ENCODE peak calls at places on chromosomes 12 and 14, in six cellular contexts. One of them, this sample, is unnamed.

GRCh38 chr12:96048392-96048969 is 13.1 kb upstream of the LTA4H start:
- DNase-seq in HCT116: no peak
- DNase-seq in MM.1S: no peak
- DNase-seq in GM23248: no peak
- DNase-seq in neural progenitor cell: no peak
- DNase-seq in SK-N-SH: no peak
- DNase-seq in this sample: peak; percentile 91

GRCh38 chr12:56286044-56286830 is 13.9 kb downstream of the CS start:
- DNase-seq in neural progenitor cell: no peak
- DNase-seq in SK-N-SH: no peak
- DNase-seq in MM.1S: no peak
- DNase-seq in HCT116: no peak
- DNase-seq in GM23248: no peak
- DNase-seq in this sample: no peak

GRCh38 chr14:67127174-67127573 is 62.1 kb upstream of the GARIN2 start:
- DNase-seq in MM.1S: no peak
- DNase-seq in neural progenitor cell: no peak
- DNase-seq in SK-N-SH: no peak
- DNase-seq in GM23248: no peak
- DNase-seq in HCT116: no peak
- DNase-seq in this sample: no peak

GRCh38 chr12:108214486-108214885 is 85.4 kb downstream of the WSCD2 start:
- DNase-seq in SK-N-SH: no peak
- DNase-seq in HCT116: no peak
- DNase-seq in GM23248: peak; percentile 58
- DNase-seq in neural progenitor cell: peak; percentile 86
- DNase-seq in MM.1S: peak; percentile 45
- DNase-seq in this sample: peak; percentile 37

GRCh38 chr12:1879633-1880032 is 38.8 kb downstream of the CACNA2D4 start:
- DNase-seq in neural progenitor cell: no peak
- DNase-seq in GM23248: no peak
- DNase-seq in MM.1S: no peak
- DNase-seq in HCT116: no peak
- DNase-seq in SK-N-SH: peak; percentile 1
- DNase-seq in this sample: no peak

GRCh38 chr12:102562836-102563425 is 82.6 kb upstream of the IGF1 start:
- DNase-seq in MM.1S: no peak
- DNase-seq in GM23248: no peak
- DNase-seq in SK-N-SH: no peak
- DNase-seq in neural progenitor cell: no peak
- DNase-seq in HCT116: no peak
- DNase-seq in this sample: no peak

GRCh38 chr14:65972346-65972745 is 513.8 kb upstream of the CCDC196 start:
- DNase-seq in GM23248: peak; percentile 62
- DNase-seq in SK-N-SH: no peak
- DNase-seq in neural progenitor cell: no peak
- DNase-seq in MM.1S: no peak
- DNase-seq in HCT116: no peak
- DNase-seq in this sample: no peak

GRCh38 chr14:104895207-104895785 is 29.4 kb upstream of the PLD4 start:
- DNase-seq in HCT116: no peak
- DNase-seq in SK-N-SH: no peak
- DNase-seq in neural progenitor cell: no peak
- DNase-seq in MM.1S: no peak
- DNase-seq in GM23248: no peak
- DNase-seq in this sample: no peak

GRCh38 chr14:50254248-50254647 is 22.9 kb upstream of the SOS2 start:
- DNase-seq in neural progenitor cell: no peak
- DNase-seq in GM23248: no peak
- DNase-seq in MM.1S: no peak
- DNase-seq in HCT116: no peak
- DNase-seq in SK-N-SH: no peak
- DNase-seq in this sample: no peak

GRCh38 chr12:5912011-5912410 is 33.0 kb downstream of the ANO2 start:
- DNase-seq in HCT116: no peak
- DNase-seq in SK-N-SH: no peak
- DNase-seq in neural progenitor cell: no peak
- DNase-seq in GM23248: no peak
- DNase-seq in MM.1S: no peak
- DNase-seq in this sample: no peak

GRCh38 chr14:98321838-98322237 is 950.2 kb downstream of the BCL11B start:
- DNase-seq in MM.1S: no peak
- DNase-seq in neural progenitor cell: no peak
- DNase-seq in SK-N-SH: no peak
- DNase-seq in GM23248: no peak
- DNase-seq in HCT116: no peak
- DNase-seq in this sample: no peak

GRCh38 chr14:63891148-63891964 is 38.6 kb downstream of the SYNE2 start:
- DNase-seq in HCT116: no peak
- DNase-seq in MM.1S: no peak
- DNase-seq in SK-N-SH: no peak
- DNase-seq in neural progenitor cell: peak; percentile 36
- DNase-seq in GM23248: no peak
- DNase-seq in this sample: no peak
- H3K9ac ChIP-seq in HCT116: no peak overlapping the region
- H3K9ac ChIP-seq in MM.1S: no peak overlapping the region
- H3K9ac ChIP-seq in SK-N-SH: no peak overlapping the region
- H3K9ac ChIP-seq in neural progenitor cell: no peak overlapping the region
- H3K9ac ChIP-seq in GM23248: no peak overlapping the region
- H3K9ac ChIP-seq in this sample: no peak overlapping the region

GRCh38 chr12:65821336-65821735 is 2.9 kb upstream of the HMGA2 start:
- DNase-seq in HCT116: no peak
- DNase-seq in neural progenitor cell: no peak
- DNase-seq in MM.1S: no peak
- DNase-seq in GM23248: peak; percentile 49
- DNase-seq in SK-N-SH: no peak
- DNase-seq in this sample: peak; percentile 37
- TF ChIP-seq EZH2phosphoT487 in HCT116: no peak
- TF ChIP-seq EZH2phosphoT487 in neural progenitor cell: no peak
- TF ChIP-seq EZH2phosphoT487 in MM.1S: no peak
- TF ChIP-seq EZH2phosphoT487 in GM23248: no peak
- TF ChIP-seq EZH2phosphoT487 in SK-N-SH: no peak
- TF ChIP-seq EZH2phosphoT487 in this sample: no peak

DNA sequence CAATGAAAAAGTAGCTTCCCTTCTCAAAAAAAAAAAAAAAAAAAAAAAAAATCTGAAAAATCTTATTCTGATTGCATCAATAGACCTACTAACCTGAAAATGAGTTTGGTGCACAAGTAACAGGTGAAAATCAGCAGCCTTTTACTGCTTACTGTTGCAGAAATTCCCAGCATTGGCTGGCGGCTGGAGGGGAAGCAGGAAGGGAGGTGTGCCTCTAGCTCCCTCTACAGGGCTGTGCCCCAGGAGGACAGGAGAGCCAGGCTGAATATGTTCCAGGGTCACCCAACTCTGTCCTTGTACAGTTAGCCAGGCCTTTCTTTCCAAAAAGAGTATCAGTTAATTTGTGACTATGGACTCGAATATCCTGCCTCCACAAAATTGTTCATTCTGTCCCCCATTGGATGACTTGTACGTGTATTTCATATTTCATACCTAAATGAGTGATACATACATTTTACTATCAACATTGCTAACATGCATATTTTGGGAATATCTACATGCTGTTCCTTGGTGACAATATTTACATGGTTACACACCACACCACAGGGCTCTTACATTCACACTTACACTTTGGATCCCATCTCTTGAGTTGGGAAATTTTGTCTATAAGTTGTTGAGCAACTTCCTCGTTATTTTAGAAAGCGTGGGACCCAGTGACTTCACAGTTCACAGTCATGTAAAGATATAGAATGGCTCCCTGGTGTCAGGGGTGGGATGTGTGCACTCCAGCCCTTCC is 124.8 kb downstream of the SAMD4A start:
- DNase-seq in HCT116: peak; percentile 53
- DNase-seq in GM23248: peak; percentile 85
- DNase-seq in neural progenitor cell: peak; percentile 84
- DNase-seq in SK-N-SH: peak; percentile 62
- DNase-seq in MM.1S: peak; percentile 39
- DNase-seq in this sample: peak; percentile 97
- H3K9ac ChIP-seq in HCT116: no peak overlapping the region
- H3K9ac ChIP-seq in GM23248: peak overlapping the region; percentile 40
- H3K9ac ChIP-seq in neural progenitor cell: no peak overlapping the region
- H3K9ac ChIP-seq in SK-N-SH: no peak overlapping the region
- H3K9ac ChIP-seq in MM.1S: no peak overlapping the region
- H3K9ac ChIP-seq in this sample: no peak overlapping the region

DNA sequence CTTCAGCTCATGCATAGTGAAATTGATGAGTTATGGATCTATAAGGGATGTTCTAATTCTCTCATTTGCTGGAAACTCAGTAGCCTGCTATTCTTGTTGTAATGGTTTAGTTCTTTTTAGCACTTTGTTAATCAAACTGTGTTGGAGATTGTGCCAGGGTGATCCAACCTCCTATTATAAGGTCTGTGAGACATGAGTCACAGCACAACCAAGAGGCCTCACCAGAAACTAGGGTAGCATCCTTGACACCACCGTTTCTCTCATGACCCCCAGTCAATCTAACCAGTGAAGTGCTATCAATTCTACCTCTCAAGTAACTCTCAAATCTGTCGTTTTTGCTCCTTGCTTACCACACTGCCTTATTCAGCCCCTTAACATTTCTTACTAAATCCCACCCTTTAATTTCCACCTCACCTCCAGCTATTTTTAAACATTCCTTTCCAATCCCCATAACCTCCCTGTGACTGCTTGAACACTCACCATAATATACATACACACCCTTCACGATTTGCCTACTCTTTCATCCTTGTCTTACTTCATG is 54.0 kb upstream of the NUDT4 start:
- DNase-seq in neural progenitor cell: no peak
- DNase-seq in HCT116: no peak
- DNase-seq in MM.1S: no peak
- DNase-seq in GM23248: peak; percentile 61
- DNase-seq in SK-N-SH: no peak
- DNase-seq in this sample: peak; percentile 35
- TF ChIP-seq EZH2phosphoT487 in neural progenitor cell: no peak
- TF ChIP-seq EZH2phosphoT487 in HCT116: no peak
- TF ChIP-seq EZH2phosphoT487 in MM.1S: no peak
- TF ChIP-seq EZH2phosphoT487 in GM23248: no peak
- TF ChIP-seq EZH2phosphoT487 in SK-N-SH: no peak
- TF ChIP-seq EZH2phosphoT487 in this sample: no peak

GRCh38 chr14:100130471-100130870 is 29.0 kb downstream of the DEGS2 start:
- DNase-seq in GM23248: no peak
- DNase-seq in HCT116: no peak
- DNase-seq in MM.1S: no peak
- DNase-seq in SK-N-SH: no peak
- DNase-seq in neural progenitor cell: no peak
- DNase-seq in this sample: no peak

GRCh38 chr14:100126401-100126800 is 33.0 kb downstream of the DEGS2 start:
- DNase-seq in MM.1S: no peak
- DNase-seq in HCT116: no peak
- DNase-seq in SK-N-SH: no peak
- DNase-seq in GM23248: no peak
- DNase-seq in neural progenitor cell: no peak
- DNase-seq in this sample: no peak

GRCh38 chr14:100129161-100129589 is 30.3 kb downstream of the DEGS2 start:
- DNase-seq in GM23248: peak; percentile 87
- DNase-seq in neural progenitor cell: no peak
- DNase-seq in MM.1S: no peak
- DNase-seq in SK-N-SH: peak; percentile 87
- DNase-seq in HCT116: no peak
- DNase-seq in this sample: peak; percentile 36

GRCh38 chr14:100127853-100128455 is 31.5 kb downstream of the DEGS2 start:
- DNase-seq in neural progenitor cell: no peak
- DNase-seq in SK-N-SH: no peak
- DNase-seq in GM23248: no peak
- DNase-seq in HCT116: no peak
- DNase-seq in MM.1S: no peak
- DNase-seq in this sample: no peak

GRCh38 chr14:100128688-100129087 is 30.8 kb downstream of the DEGS2 start:
- DNase-seq in GM23248: no peak
- DNase-seq in SK-N-SH: no peak
- DNase-seq in neural progenitor cell: no peak
- DNase-seq in MM.1S: no peak
- DNase-seq in HCT116: no peak
- DNase-seq in this sample: no peak
- H3K9ac ChIP-seq in GM23248: peak overlapping the region; percentile 2
- H3K9ac ChIP-seq in SK-N-SH: no peak overlapping the region
- H3K9ac ChIP-seq in neural progenitor cell: no peak overlapping the region
- H3K9ac ChIP-seq in MM.1S: no peak overlapping the region
- H3K9ac ChIP-seq in HCT116: no peak overlapping the region
- H3K9ac ChIP-seq in this sample: no peak overlapping the region

GRCh38 chr14:52400846-52401245 is 86.7 kb downstream of the PTGER2 start:
- DNase-seq in MM.1S: peak; percentile 57
- DNase-seq in HCT116: no peak
- DNase-seq in GM23248: no peak
- DNase-seq in neural progenitor cell: no peak
- DNase-seq in SK-N-SH: no peak
- DNase-seq in this sample: no peak

GRCh38 chr14:52395728-52396127 is 81.6 kb downstream of the PTGER2 start:
- DNase-seq in neural progenitor cell: no peak
- DNase-seq in HCT116: no peak
- DNase-seq in MM.1S: no peak
- DNase-seq in GM23248: no peak
- DNase-seq in SK-N-SH: no peak
- DNase-seq in this sample: no peak

GRCh38 chr14:52399104-52399503 is 85.0 kb downstream of the PTGER2 start:
- DNase-seq in MM.1S: no peak
- DNase-seq in SK-N-SH: no peak
- DNase-seq in neural progenitor cell: no peak
- DNase-seq in HCT116: no peak
- DNase-seq in GM23248: no peak
- DNase-seq in this sample: no peak

GRCh38 chr14:52399886-52400599 is 85.9 kb downstream of the PTGER2 start:
- DNase-seq in SK-N-SH: no peak
- DNase-seq in neural progenitor cell: peak; percentile 27
- DNase-seq in HCT116: peak; percentile 2
- DNase-seq in MM.1S: no peak
- DNase-seq in GM23248: peak; percentile 43
- DNase-seq in this sample: peak; percentile 40

DNA sequence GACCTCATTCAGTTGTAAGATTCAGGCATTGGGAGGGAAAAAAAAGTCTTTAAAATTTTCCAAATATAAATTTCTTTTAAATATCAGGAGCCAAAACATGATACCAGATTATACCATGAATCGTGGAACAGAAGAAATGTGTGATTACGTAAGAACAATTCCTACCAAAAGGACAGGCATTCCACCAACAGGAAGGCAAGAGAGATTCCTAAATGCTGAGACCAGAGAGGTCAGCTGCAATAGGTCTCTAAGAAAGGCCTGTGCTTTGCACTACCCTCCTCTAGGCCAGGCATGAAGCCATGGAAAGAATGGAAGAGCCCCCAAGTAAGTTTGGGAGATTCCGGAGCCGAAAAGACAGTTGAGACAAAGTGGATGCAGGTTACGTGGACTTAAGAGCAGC is 83.7 kb downstream of the PTGER2 start:
- DNase-seq in SK-N-SH: no peak
- DNase-seq in HCT116: no peak
- DNase-seq in MM.1S: no peak
- DNase-seq in GM23248: no peak
- DNase-seq in neural progenitor cell: no peak
- DNase-seq in this sample: no peak
- TF ChIP-seq EZH2phosphoT487 in SK-N-SH: no peak
- TF ChIP-seq EZH2phosphoT487 in HCT116: no peak
- TF ChIP-seq EZH2phosphoT487 in MM.1S: no peak
- TF ChIP-seq EZH2phosphoT487 in GM23248: no peak
- TF ChIP-seq EZH2phosphoT487 in neural progenitor cell: no peak
- TF ChIP-seq EZH2phosphoT487 in this sample: no peak